ENCODE peak calls at places on chromosome 6, in six cellular contexts. B, N, O, X, W and D are unnamed samples.

GRCh38 chr6:101016163-101016562 is 135.0 kb upstream of the ASCC3 start:
- DNase-seq in B (no peak), N (no peak), O (no peak), X (no peak), W (no peak), D (no peak)

GRCh38 chr6:41167173-41167963 is 4.5 kb upstream of the TREM2 start:
- DNase-seq in B (no peak), N (no peak), O (no peak), X (no peak), W (peak), D (no peak)

GRCh38 chr6:89400912-89401399 is 11.1 kb downstream of the RRAGD start:
- DNase-seq in B (no peak), N (no peak), O (no peak), X (no peak), W (no peak), D (no peak)

GRCh38 chr6:23445157-23445710 is 680.8 kb upstream of the NRSN1 start:
- DNase-seq in B (no peak), N (no peak), O (no peak), X (no peak), W (peak), D (peak)

GRCh38 chr6:45445749-45446454 is 68.2 kb upstream of the SUPT3H start:
- DNase-seq in B (peak), N (no peak), O (no peak), X (no peak), W (peak), D (peak)

GRCh38 chr6:129766959-129767728 is 57.2 kb upstream of the ARHGAP18 start:
- DNase-seq in B (no peak), N (no peak), O (peak), X (no peak), W (peak), D (peak)

GRCh38 chr6:56399250-56399671 is 151.9 kb upstream of the COL21A1 start:
- DNase-seq in B (no peak), N (no peak), O (no peak), X (no peak), W (peak), D (no peak)

GRCh38 chr6:5100806-5101205 is 15.7 kb downstream of the PPP1R3G start:
- DNase-seq in B (no peak), N (no peak), O (no peak), X (no peak), W (no peak), D (no peak)

GRCh38 chr6:3421145-3421544 is 35.7 kb downstream of the SLC22A23 start:
- DNase-seq in B (no peak), N (no peak), O (no peak), X (no peak), W (no peak), D (no peak)

GRCh38 chr6:169971171-169971861 is 219.9 kb downstream of the ERMARD start:
- DNase-seq in B (no peak), N (no peak), O (no peak), X (no peak), W (no peak), D (no peak)

GRCh38 chr6:124076336-124077048 is 272.8 kb downstream of the NKAIN2 start:
- DNase-seq in B (no peak), N (no peak), O (no peak), X (no peak), W (no peak), D (no peak)

GRCh38 chr6:49151461-49151860 is 311.6 kb downstream of the MMUT start:
- DNase-seq in B (no peak), N (no peak), O (no peak), X (no peak), W (peak), D (peak)

GRCh38 chr6:3282461-3283236 is 23.9 kb downstream of the PSMG4 start:
- DNase-seq in B (no peak), N (no peak), O (no peak), X (no peak), W (no peak), D (no peak)

GRCh38 chr6:169243661-169244060 is 10.0 kb downstream of the THBS2 start:
- DNase-seq in B (no peak), N (no peak), O (no peak), X (no peak), W (no peak), D (no peak)

GRCh38 chr6:134517145-134517658 is 199.3 kb upstream of the SGK1 start:
- DNase-seq in B (peak), N (peak), O (no peak), X (no peak), W (peak), D (peak)

GRCh38 chr6:22470454-22471368 is 98.7 kb upstream of the HDGFL1 start:
- DNase-seq in B (peak), N (no peak), O (no peak), X (no peak), W (peak), D (peak)

GRCh38 chr6:73985891-73986290 is 289.9 kb downstream of the CD109 start:
- DNase-seq in B (no peak), N (no peak), O (peak), X (no peak), W (peak), D (peak)

GRCh38 chr6:168526841-168527281 is 85.9 kb downstream of the SMOC2 start:
- DNase-seq in B (peak), N (no peak), O (no peak), X (no peak), W (peak), D (no peak)

GRCh38 chr6:70124882-70125535 is 177.9 kb downstream of the COL9A1 start:
- DNase-seq in B (no peak), N (no peak), O (peak), X (no peak), W (peak), D (no peak)

GRCh38 chr6:168344338-168344737 is 24.8 kb upstream of the DACT2 start:
- DNase-seq in B (no peak), N (no peak), O (no peak), X (no peak), W (no peak), D (no peak)

GRCh38 chr6:151647871-151648639 is 154.2 kb downstream of the CCDC170 start:
- DNase-seq in B (no peak), N (no peak), O (no peak), X (no peak), W (peak), D (peak)

GRCh38 chr6:108748959-108749358 is 99.3 kb upstream of the ARMC2 start:
- DNase-seq in B (no peak), N (no peak), O (no peak), X (no peak), W (no peak), D (peak)

GRCh38 chr6:63066053-63066704 is 145.1 kb upstream of the FKBP1C start:
- DNase-seq in B (no peak), N (no peak), O (no peak), X (no peak), W (no peak), D (no peak)

GRCh38 chr6:31204751-31205145 is 34.3 kb upstream of the POU5F1 start:
- DNase-seq in B (no peak), N (no peak), O (no peak), X (no peak), W (no peak), D (no peak)

GRCh38 chr6:169838291-169839028 is 87.0 kb downstream of the ERMARD start:
- DNase-seq in B (peak), N (no peak), O (no peak), X (no peak), W (no peak), D (no peak)

GRCh38 chr6:168417158-168417557 is 23.8 kb upstream of the SMOC2 start:
- DNase-seq in B (no peak), N (no peak), O (no peak), X (no peak), W (no peak), D (no peak)

GRCh38 chr6:138310294-138310693 is 67.4 kb upstream of the SMIM28 start:
- DNase-seq in B (no peak), N (no peak), O (no peak), X (no peak), W (peak), D (no peak)

GRCh38 chr6:135062735-135063134 is 8.1 kb upstream of the HBS1L start:
- DNase-seq in B (no peak), N (no peak), O (no peak), X (no peak), W (no peak), D (no peak)

GRCh38 chr6:111437573-111437972 is 45.4 kb downstream of the REV3L start:
- DNase-seq in B (no peak), N (no peak), O (no peak), X (no peak), W (no peak), D (no peak)

GRCh38 chr6:93193868-93194267 is 225.5 kb downstream of the EPHA7 start:
- DNase-seq in B (no peak), N (no peak), O (no peak), X (no peak), W (no peak), D (no peak)

GRCh38 chr6:169229611-169230321 is 23.9 kb downstream of the THBS2 start:
- DNase-seq in B (peak), N (peak), O (no peak), X (no peak), W (peak), D (no peak)

GRCh38 chr6:134170844-134171243 is 118.4 kb upstream of the SLC2A12 start:
- DNase-seq in B (no peak), N (no peak), O (no peak), X (no peak), W (peak), D (peak)

GRCh38 chr6:17666646-17667045 is 40.1 kb downstream of the NUP153 start:
- DNase-seq in B (no peak), N (no peak), O (no peak), X (no peak), W (no peak), D (no peak)

GRCh38 chr6:52162940-52163908 is 23.0 kb upstream of the IL17A start:
- DNase-seq in B (no peak), N (no peak), O (no peak), X (no peak), W (peak), D (peak)

GRCh38 chr6:113411006-113411405 is 446.1 kb upstream of the MARCKS start:
- DNase-seq in B (no peak), N (no peak), O (no peak), X (no peak), W (no peak), D (peak)

GRCh38 chr6:122548281-122548680 is 61.9 kb upstream of the PKIB start:
- DNase-seq in B (no peak), N (no peak), O (no peak), X (no peak), W (no peak), D (no peak)

GRCh38 chr6:25512560-25512959 is 139.5 kb upstream of the SCGN start:
- DNase-seq in B (no peak), N (no peak), O (no peak), X (no peak), W (no peak), D (no peak)

GRCh38 chr6:37072526-37072925 is 67.1 kb downstream of the FGD2 start:
- DNase-seq in B (no peak), N (no peak), O (no peak), X (no peak), W (no peak), D (no peak)

GRCh38 chr6:72941751-72942150 is 283.5 kb downstream of the KHDC1L start:
- DNase-seq in B (no peak), N (no peak), O (no peak), X (no peak), W (no peak), D (no peak)

GRCh38 chr6:21201673-21202430 is 391.7 kb upstream of the SOX4 start:
- DNase-seq in B (no peak), N (no peak), O (no peak), X (no peak), W (no peak), D (no peak)